ENCODE peak calls at places on chromosome 9, in four cellular contexts. Y, W, S and K are unnamed samples.

GRCh38 chr9:107425110-107426025 is 64.2 kb downstream of the KLF4 start:
- DNase-seq in Y (peak; percentile 96), W (peak; percentile 72), S (peak; percentile 68), K (peak; percentile 94)

GRCh38 chr9:118829334-118829733 is 539.9 kb downstream of the BRINP1 start:
- DNase-seq in Y (no peak), W (peak; percentile 3), S (no peak), K (no peak)

GRCh38 chr9:3848445-3849114 is 322.8 kb upstream of the RFX3 start:
- DNase-seq in Y (peak; percentile 28), W (peak; percentile 33), S (no peak), K (no peak)

GRCh38 chr9:120571443-120572257 is 8.3 kb downstream of the CDK5RAP2 start:
- DNase-seq in Y (peak; percentile 50), W (peak; percentile 28), S (no peak), K (no peak)

GRCh38 chr9:10052916-10053315 is 559.9 kb downstream of the PTPRD start:
- DNase-seq in Y (no peak), W (no peak), S (no peak), K (no peak)

GRCh38 chr9:22203371-22204138 is 194.4 kb upstream of the CDKN2B start:
- DNase-seq in Y (no peak), W (no peak), S (no peak), K (no peak)

GRCh38 chr9:133680976-133681657 is 45.0 kb downstream of the DBH start:
- DNase-seq in Y (peak; percentile 71), W (no peak), S (no peak), K (no peak)

GRCh38 chr9:133974631-133975341 is 17.3 kb downstream of the VAV2 start:
- DNase-seq in Y (no peak), W (no peak), S (no peak), K (no peak)

GRCh38 chr9:128702949-128703615 is 779 bp downstream of the PKN3 start:
- DNase-seq in Y (peak; percentile 90), W (peak; percentile 41), S (no peak), K (peak; percentile 79)

GRCh38 chr9:137315581-137316011 is 13.5 kb upstream of the NRARP start:
- DNase-seq in Y (peak; percentile 72), W (peak; percentile 14), S (no peak), K (peak; percentile 63)

GRCh38 chr9:25003686-25004085 is 458.0 kb upstream of the IZUMO3 start:
- DNase-seq in Y (peak; percentile 44), W (peak; percentile 3), S (no peak), K (no peak)

GRCh38 chr9:96500696-96501660 is 51.0 kb downstream of the HABP4 start:
- DNase-seq in Y (peak; percentile 50), W (no peak), S (no peak), K (no peak)

GRCh38 chr9:105415344-105415980 is 32.4 kb upstream of the FSD1L start:
- DNase-seq in Y (no peak), W (peak; percentile 53), S (peak; percentile 63), K (peak; percentile 65)

GRCh38 chr9:125604189-125604588 is 102.8 kb downstream of the MAPKAP1 start:
- DNase-seq in Y (no peak), W (no peak), S (no peak), K (no peak)

GRCh38 chr9:129823934-129824601 is at the start of gene TOR1A:
- DNase-seq in Y (peak; percentile 98), W (peak; percentile 97), S (peak; percentile 97), K (peak; percentile 97)
- TF ChIP-seq POLR2A in Y (no peak), W (peak; percentile 95), S (peak; percentile 62), K (no peak)

DNA sequence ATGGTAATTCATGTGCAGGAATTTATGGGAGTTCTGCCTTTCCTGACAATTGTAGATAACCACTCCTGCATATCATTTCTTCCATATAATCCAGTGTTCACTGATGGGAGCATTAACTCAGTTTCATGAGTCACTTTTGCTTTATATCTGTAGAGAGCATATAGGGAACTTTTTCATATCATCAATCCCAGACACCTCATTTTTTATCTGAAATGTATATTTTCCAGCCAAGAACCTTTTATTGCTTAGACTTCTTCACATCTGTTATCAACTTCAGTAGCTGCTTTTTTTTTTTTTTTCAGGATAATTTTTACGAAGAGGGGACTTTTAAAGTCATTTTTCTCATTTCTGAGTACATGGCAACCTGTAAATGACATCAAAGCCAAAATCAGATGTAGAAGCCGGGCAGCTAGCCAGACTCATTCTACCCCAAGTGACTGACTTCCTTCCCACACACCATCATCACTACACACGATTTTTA is 41.1 kb downstream of the NFX1 start:
- DNase-seq in Y (no peak), W (no peak), S (no peak), K (no peak)
- H3K27ac ChIP-seq in Y (no peak overlapping the region), W (peak overlapping the region; percentile 85), S (no peak overlapping the region), K (no peak overlapping the region)

GRCh38 chr9:93231121-93231694 is 47.3 kb downstream of the WNK2 start:
- DNase-seq in Y (peak; percentile 54), W (no peak), S (peak; percentile 76), K (no peak)
- TF ChIP-seq EP300 in Y (no peak), W (no peak), S (no peak), K (no peak)

GRCh38 chr9:37800631-37801286 is at the start of gene DCAF10:
- DNase-seq in Y (peak; percentile 99), W (peak; percentile 89), S (peak; percentile 89), K (peak; percentile 95)
- TF ChIP-seq POLR2A in Y (peak; percentile 25), W (peak; percentile 65), S (peak; percentile 76), K (peak; percentile 29)

DNA sequence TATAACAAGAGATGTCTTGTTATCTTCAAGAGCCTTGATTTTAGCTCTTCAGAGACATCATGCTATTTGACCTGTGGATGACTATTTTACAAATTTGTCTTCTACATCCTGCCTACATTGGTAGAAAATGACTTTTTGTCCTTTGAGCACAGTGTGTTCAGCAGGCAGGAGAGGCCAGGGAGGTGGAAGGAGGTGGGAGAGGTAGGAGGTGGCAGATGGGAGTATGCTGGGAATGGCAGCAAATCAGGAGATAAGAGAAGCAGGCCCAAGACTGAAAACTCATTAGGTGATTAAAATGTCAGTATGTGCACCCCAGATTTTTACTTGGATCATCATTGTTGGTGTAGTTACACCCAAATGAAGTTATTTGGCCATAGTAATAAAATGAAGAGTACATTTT is 44.1 kb downstream of the PTPN3 start:
- DNase-seq in Y (no peak), W (no peak), S (no peak), K (no peak)
- H3K27ac ChIP-seq in Y (no peak overlapping the region), W (peak overlapping the region; percentile 87), S (no peak overlapping the region), K (peak overlapping the region; percentile 30)

GRCh38 chr9:35691757-35692301 is 2.1 kb upstream of the TPM2 start:
- DNase-seq in Y (no peak), W (no peak), S (no peak), K (no peak)
- TF ChIP-seq EP300 in Y (no peak), W (no peak), S (peak; percentile 29), K (peak; percentile 70)

GRCh38 chr9:124267271-124267807 is 9.6 kb downstream of the NEK6 start:
- DNase-seq in Y (peak; percentile 84), W (peak; percentile 79), S (peak; percentile 73), K (no peak)
- TF ChIP-seq POLR2A in Y (no peak), W (no peak), S (peak; percentile 35), K (no peak)

GRCh38 chr9:5873439-5873838 is 17.2 kb upstream of the MLANA start:
- DNase-seq in Y (no peak), W (no peak), S (no peak), K (no peak)

GRCh38 chr9:5871785-5872184 is 18.9 kb upstream of the MLANA start:
- DNase-seq in Y (no peak), W (no peak), S (no peak), K (no peak)

GRCh38 chr9:5874048-5874447 is 16.6 kb upstream of the MLANA start:
- DNase-seq in Y (no peak), W (no peak), S (no peak), K (no peak)

GRCh38 chr9:5870691-5871090 is 20.0 kb upstream of the MLANA start:
- DNase-seq in Y (no peak), W (no peak), S (no peak), K (no peak)

GRCh38 chr9:5872496-5872895 is 18.2 kb upstream of the MLANA start:
- DNase-seq in Y (no peak), W (no peak), S (no peak), K (no peak)
- H3K27ac ChIP-seq in Y (no peak overlapping the region), W (no peak overlapping the region), S (no peak overlapping the region), K (no peak overlapping the region)

GRCh38 chr9:115157245-115157674 is 39.3 kb upstream of the TNC start:
- DNase-seq in Y (no peak), W (peak; percentile 62), S (no peak), K (no peak)
- TF ChIP-seq EP300 in Y (no peak), W (no peak), S (no peak), K (no peak)